ENCODE peak calls at places on chromosomes 6 and 20, in four cellular contexts. One of them, this sample, is unnamed.

GRCh38 chr6:37990762-37991525 is 171.4 kb downstream of the ZFAND3 start:
- DNase-seq in testis: no peak
- DNase-seq in glutamatergic neuron: no peak
- DNase-seq in hepatocyte: peak
- DNase-seq in this sample: no peak

GRCh38 chr20:64146301-64146935 is 17.8 kb upstream of the MYT1 start:
- DNase-seq in hepatocyte: no peak
- DNase-seq in glutamatergic neuron: peak
- DNase-seq in testis: no peak
- DNase-seq in this sample: no peak

GRCh38 chr6:85675030-85675819 is 32.5 kb upstream of the SYNCRIP start:
- DNase-seq in testis: no peak
- DNase-seq in hepatocyte: peak
- DNase-seq in glutamatergic neuron: no peak
- DNase-seq in this sample: no peak

GRCh38 chr6:148771212-148771601 is 24.4 kb downstream of the UST start:
- DNase-seq in testis: peak
- DNase-seq in glutamatergic neuron: no peak
- DNase-seq in hepatocyte: no peak
- DNase-seq in this sample: no peak

GRCh38 chr6:105389543-105389942 is 13.3 kb downstream of the PREP start:
- DNase-seq in hepatocyte: no peak
- DNase-seq in glutamatergic neuron: peak
- DNase-seq in testis: no peak
- DNase-seq in this sample: no peak

GRCh38 chr20:60804918-60805631 is 447.0 kb upstream of the CDH4 start:
- DNase-seq in glutamatergic neuron: no peak
- DNase-seq in hepatocyte: no peak
- DNase-seq in testis: no peak
- DNase-seq in this sample: no peak

GRCh38 chr20:18388860-18389259 is 78.0 kb downstream of the DZANK1 start:
- DNase-seq in hepatocyte: peak
- DNase-seq in testis: no peak
- DNase-seq in glutamatergic neuron: no peak
- DNase-seq in this sample: no peak

GRCh38 chr6:116166369-116166768 is 40.4 kb upstream of the COL10A1 start:
- DNase-seq in hepatocyte: no peak
- DNase-seq in glutamatergic neuron: no peak
- DNase-seq in testis: no peak
- DNase-seq in this sample: no peak

GRCh38 chr6:152207915-152208714 is 400.6 kb downstream of the ESR1 start:
- DNase-seq in hepatocyte: no peak
- DNase-seq in testis: no peak
- DNase-seq in glutamatergic neuron: no peak
- DNase-seq in this sample: no peak

GRCh38 chr20:15482525-15482924 is 1090.7 kb downstream of the KIF16B start:
- DNase-seq in hepatocyte: no peak
- DNase-seq in glutamatergic neuron: no peak
- DNase-seq in testis: no peak
- DNase-seq in this sample: no peak
- TF ChIP-seq CTCF in hepatocyte: no peak
- TF ChIP-seq CTCF in glutamatergic neuron: no peak
- TF ChIP-seq CTCF in testis: no peak
- TF ChIP-seq CTCF in this sample: no peak

GRCh38 chr6:90403489-90404381 is 107.1 kb upstream of the BACH2 start:
- DNase-seq in testis: peak
- DNase-seq in glutamatergic neuron: no peak
- DNase-seq in hepatocyte: peak
- DNase-seq in this sample: no peak
- TF ChIP-seq CTCF in testis: no peak
- TF ChIP-seq CTCF in glutamatergic neuron: no peak
- TF ChIP-seq CTCF in hepatocyte: no peak
- TF ChIP-seq CTCF in this sample: no peak

GRCh38 chr20:49545572-49545971 is 22.4 kb downstream of the PTGIS start:
- DNase-seq in testis: peak
- DNase-seq in glutamatergic neuron: no peak
- DNase-seq in hepatocyte: no peak
- DNase-seq in this sample: no peak
- TF ChIP-seq CTCF in testis: no peak
- TF ChIP-seq CTCF in glutamatergic neuron: peak
- TF ChIP-seq CTCF in hepatocyte: no peak
- TF ChIP-seq CTCF in this sample: no peak

DNA sequence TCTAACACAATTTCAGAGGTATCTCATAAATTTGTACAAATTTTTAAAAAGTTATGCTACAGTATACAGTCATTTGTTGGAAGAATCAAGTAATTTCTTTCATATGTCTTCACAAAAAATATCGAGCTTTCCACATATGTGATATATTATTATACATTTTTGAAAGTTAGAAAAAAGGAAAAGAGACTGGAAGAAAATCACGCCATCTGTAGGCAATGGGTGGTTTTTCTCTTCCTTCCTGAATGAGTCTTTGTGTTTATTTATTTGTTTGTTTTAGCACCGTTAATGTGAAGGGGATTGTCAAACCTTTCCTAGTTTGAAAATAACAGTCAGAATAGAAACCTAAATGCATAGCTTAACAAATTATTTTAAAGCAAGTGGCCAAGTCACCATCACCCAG is 130.6 kb downstream of the SYNDIG1 start:
- DNase-seq in testis: no peak
- DNase-seq in glutamatergic neuron: no peak
- DNase-seq in hepatocyte: no peak
- DNase-seq in this sample: no peak
- TF ChIP-seq CTCF in testis: no peak
- TF ChIP-seq CTCF in glutamatergic neuron: no peak
- TF ChIP-seq CTCF in hepatocyte: no peak
- TF ChIP-seq CTCF in this sample: no peak

GRCh38 chr6:81750660-81751387 is 1.7 kb downstream of the TENT5A start:
- DNase-seq in hepatocyte: no peak
- DNase-seq in testis: no peak
- DNase-seq in glutamatergic neuron: no peak
- DNase-seq in this sample: no peak

GRCh38 chr6:81753709-81754678 is 1.5 kb upstream of the TENT5A start:
- DNase-seq in hepatocyte: peak
- DNase-seq in testis: peak
- DNase-seq in glutamatergic neuron: peak
- DNase-seq in this sample: peak

GRCh38 chr6:81751388-81752083 is 945 bp downstream of the TENT5A start:
- DNase-seq in glutamatergic neuron: peak
- DNase-seq in hepatocyte: peak
- DNase-seq in testis: peak
- DNase-seq in this sample: peak

GRCh38 chr6:81752969-81753708 is 658 bp upstream of the TENT5A start:
- DNase-seq in testis: peak
- DNase-seq in glutamatergic neuron: peak
- DNase-seq in hepatocyte: peak
- DNase-seq in this sample: peak

DNA sequence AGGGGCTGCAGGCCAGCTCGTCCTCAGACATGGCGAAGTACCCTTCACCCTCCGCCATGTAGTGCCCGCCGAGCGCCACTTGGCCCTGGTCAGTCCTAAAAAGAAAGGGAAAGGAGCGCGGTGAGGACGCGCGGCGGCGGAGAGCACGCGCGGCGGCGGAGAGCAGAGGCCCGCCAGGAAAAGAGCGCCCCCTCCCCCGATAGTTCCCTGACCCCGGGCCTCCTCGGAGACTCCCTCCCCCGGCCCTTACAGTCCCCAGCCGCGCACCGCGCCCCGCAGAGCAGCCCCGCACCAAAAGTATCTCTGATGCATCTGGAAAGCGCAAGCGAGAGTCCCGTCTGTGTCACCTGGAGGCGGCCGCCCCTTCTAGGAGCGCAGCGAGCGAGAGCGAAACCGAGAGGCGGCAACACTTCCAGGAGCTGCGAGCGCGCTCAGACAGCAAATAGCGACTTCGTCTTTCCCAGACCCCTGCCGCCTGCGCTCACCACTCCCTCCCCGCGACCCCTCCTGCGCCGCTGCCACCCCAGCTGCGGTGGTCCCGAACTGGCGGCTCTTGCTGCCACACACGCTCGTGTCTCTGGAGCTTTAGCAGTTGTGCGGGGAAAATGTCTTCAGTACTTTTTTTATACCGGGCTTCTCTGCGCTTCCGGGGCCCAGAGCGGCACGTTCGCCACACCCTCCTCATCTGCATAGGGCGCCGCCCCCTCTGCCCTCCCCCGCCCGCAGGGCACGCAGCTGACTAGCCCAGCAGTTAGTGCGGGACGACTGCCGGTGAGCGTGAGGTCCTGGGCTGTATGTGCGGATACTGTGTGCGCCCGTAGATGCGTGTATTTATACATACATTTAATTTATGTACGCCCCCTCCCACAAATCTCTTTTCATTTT is at the start of gene TENT5A:
- DNase-seq in hepatocyte: peak
- DNase-seq in glutamatergic neuron: peak
- DNase-seq in testis: peak
- DNase-seq in this sample: peak
- TF ChIP-seq CTCF in hepatocyte: peak
- TF ChIP-seq CTCF in glutamatergic neuron: no peak
- TF ChIP-seq CTCF in testis: no peak
- TF ChIP-seq CTCF in this sample: no peak

DNA sequence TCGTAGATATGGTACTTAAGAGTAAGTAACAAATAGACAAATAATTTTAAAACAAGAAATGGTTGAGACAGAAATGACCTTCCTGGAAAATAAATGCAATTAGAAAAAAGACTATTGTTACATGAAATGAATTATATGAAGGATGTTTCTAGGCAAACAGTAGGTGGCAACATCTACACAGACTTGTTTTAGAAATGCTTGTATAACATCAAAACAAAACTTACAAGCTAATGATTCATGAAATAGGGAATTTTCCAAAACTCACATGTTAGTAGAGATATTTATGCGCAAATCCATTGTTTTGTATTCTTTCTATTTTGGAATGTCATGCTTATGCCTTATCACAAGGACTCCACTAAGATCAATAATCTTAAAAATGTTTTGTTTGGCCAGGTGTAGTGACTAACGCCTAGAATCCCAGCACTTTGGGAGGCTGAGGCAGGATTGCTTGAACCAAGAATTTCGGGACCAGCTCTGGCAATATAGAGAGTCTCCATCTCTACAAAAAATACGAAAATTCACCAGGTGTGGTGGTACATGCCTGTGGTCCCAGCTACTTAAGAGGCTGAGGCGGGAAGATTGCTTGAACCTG is 32.3 kb upstream of the LGSN start:
- DNase-seq in glutamatergic neuron: no peak
- DNase-seq in testis: no peak
- DNase-seq in hepatocyte: peak
- DNase-seq in this sample: no peak
- TF ChIP-seq CTCF in glutamatergic neuron: no peak
- TF ChIP-seq CTCF in testis: no peak
- TF ChIP-seq CTCF in hepatocyte: peak
- TF ChIP-seq CTCF in this sample: no peak

DNA sequence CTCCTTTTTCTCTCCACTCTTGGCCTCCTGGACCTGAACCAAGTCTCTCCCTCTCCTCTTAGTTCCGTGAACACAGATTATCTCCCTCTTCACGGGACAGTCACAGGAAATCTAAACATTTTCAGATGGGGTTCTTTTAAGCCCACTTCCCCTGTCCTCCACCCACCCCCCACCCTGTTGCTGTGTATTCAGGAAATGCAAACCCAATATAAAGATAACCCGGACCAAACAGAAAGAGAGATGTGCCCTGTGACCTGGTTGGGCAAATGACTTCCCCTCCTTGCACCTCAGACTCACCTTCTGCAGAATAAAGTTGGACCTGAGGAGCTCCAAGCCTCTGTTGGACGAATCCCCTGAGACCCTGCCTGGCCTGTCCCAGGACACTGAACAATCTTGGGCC is 75.9 kb upstream of the MRPS10 start:
- DNase-seq in glutamatergic neuron: no peak
- DNase-seq in testis: no peak
- DNase-seq in hepatocyte: no peak
- DNase-seq in this sample: no peak
- TF ChIP-seq CTCF in glutamatergic neuron: no peak
- TF ChIP-seq CTCF in testis: no peak
- TF ChIP-seq CTCF in hepatocyte: no peak
- TF ChIP-seq CTCF in this sample: no peak

This sample was measured in activated B cell treated with CpG ODN at 0.5 μM for 24 hours.